ENCODE peak calls at places on chromosome 6, in eight cellular contexts. V, H, A, O, U, P, S and I are unnamed samples.

GRCh38 chr6:98827295-98828159 is 6.8 kb upstream of the POU3F2 start:
- DNase-seq in S (peak; percentile 38), U (no peak), H (no peak), V (no peak), O (no peak), P (no peak), A (no peak), I (no peak)

GRCh38 chr6:96777113-96777512 is 60.2 kb downstream of the GPR63 start:
- DNase-seq in V (no peak), O (no peak), P (no peak), H (no peak), U (no peak), S (no peak), A (no peak), I (no peak)

GRCh38 chr6:167881327-167881726 is 54.6 kb downstream of the AFDN start:
- DNase-seq in V (no peak), P (no peak), A (no peak), H (no peak), U (no peak), O (no peak), S (no peak), I (no peak)

GRCh38 chr6:7008451-7008988 is 99.2 kb upstream of the RREB1 start:
- DNase-seq in O (no peak), V (no peak), U (no peak), A (no peak), H (no peak), S (no peak), P (no peak), I (no peak)

GRCh38 chr6:26103141-26103769 is 16.0 kb downstream of the HFE start:
- DNase-seq in P (peak; percentile 82), U (peak; percentile 38), S (peak; percentile 69), H (peak; percentile 46), O (no peak), V (no peak), A (no peak), I (no peak)

GRCh38 chr6:160360955-160361354 is 12.8 kb downstream of the SLC22A3 start:
- DNase-seq in H (no peak), P (no peak), U (peak; percentile 33), V (no peak), S (no peak), O (no peak), A (no peak), I (no peak)

GRCh38 chr6:84356907-84357306 is 129.5 kb upstream of the CEP162 start:
- DNase-seq in U (no peak), S (no peak), H (no peak), V (no peak), O (no peak), P (no peak), A (no peak), I (no peak)

GRCh38 chr6:21201673-21202430 is 391.7 kb upstream of the SOX4 start:
- DNase-seq in A (no peak), U (no peak), H (no peak), O (peak; percentile 30), S (no peak), P (no peak), V (no peak), I (peak; percentile 68)